ENCODE peak calls at places on chromosomes 2 and 18, in four cellular contexts. R is activated CD4-positive, alpha-beta memory T cell treated with anti-CD3 and anti-CD28 coated beads for 36 hours; C is HTR-8/SVneo; H is M059J. P is an unnamed sample.
A peak's percentile ranks its signal among the peaks of the same experiment; 100 is the strongest.

GRCh38 chr2:74261204-74261864 is 62.9 kb downstream of the MTHFD2 start:
- DNase-seq in R (peak; percentile 14), H (peak; percentile 48), C (peak; percentile 81), P (no peak)

GRCh38 chr2:166180951-166181812 is 53.4 kb upstream of the SCN1A start:
- DNase-seq in R (peak; percentile 42), C (peak; percentile 20), H (peak; percentile 38), P (peak; percentile 66)

GRCh38 chr2:232955856-232956255 is 57.2 kb downstream of the NGEF start:
- DNase-seq in R (no peak), C (no peak), H (no peak), P (no peak)

GRCh38 chr2:33411765-33412164 is 64.7 kb upstream of the RASGRP3 start:
- DNase-seq in C (no peak), R (no peak), H (peak; percentile 73), P (peak; percentile 83)

GRCh38 chr2:122523143-122523542 is 767.7 kb downstream of the TSN start:
- DNase-seq in R (no peak), H (no peak), C (no peak), P (no peak)

GRCh38 chr18:10030816-10031541 is 117.2 kb downstream of the VAPA start:
- DNase-seq in H (no peak), C (no peak), R (no peak), P (no peak)

GRCh38 chr2:217632036-217632435 is 370.8 kb downstream of the TNS1 start:
- DNase-seq in C (no peak), R (no peak), H (no peak), P (no peak)

GRCh38 chr2:152395132-152396024 is 60.4 kb downstream of the FMNL2 start:
- DNase-seq in H (no peak), C (no peak), R (no peak), P (peak; percentile 58)

GRCh38 chr2:226664140-226664539 is 135.5 kb downstream of the IRS1 start:
- DNase-seq in H (peak; percentile 72), R (no peak), C (no peak), P (no peak)

GRCh38 chr18:32956591-32957310 is 183.9 kb upstream of the KLHL14 start:
- DNase-seq in R (no peak), H (no peak), C (no peak), P (peak; percentile 22)

GRCh38 chr2:235591921-235592320 is 98.1 kb downstream of the AGAP1 start:
- DNase-seq in R (no peak), H (peak; percentile 29), C (no peak), P (peak; percentile 34)

P was measured in brain microvascular endothelial cell.